ENCODE peak calls at places on chromosomes 4 and X, in six cellular contexts. G is lower leg skin, M is breast epithelium, N is Peyer's patch, W is H54, V is endothelial cell of umbilical vein. R is an unnamed sample.

GRCh38 chr4:47505666-47506065 is 20.6 kb downstream of the ATP10D start:
- DNase-seq in N (no peak), V (no peak), M (no peak), G (no peak), W (no peak), R (no peak)

GRCh38 chr4:66357316-66357715 is 687.0 kb upstream of the EPHA5 start:
- DNase-seq in M (no peak), W (no peak), G (no peak), N (no peak), V (no peak), R (no peak)

GRCh38 chr4:93646225-93646930 is 182.2 kb upstream of the ATOH1 start:
- DNase-seq in N (no peak), W (no peak), M (no peak), V (no peak), G (no peak), R (no peak)

GRCh38 chr4:168241953-168242352 is 76.6 kb downstream of the DDX60 start:
- DNase-seq in G (no peak), W (no peak), V (no peak), N (no peak), M (no peak), R (no peak)

GRCh38 chr4:5018096-5018495 is 1.2 kb downstream of the CYTL1 start:
- DNase-seq in N (no peak), W (no peak), G (no peak), V (no peak), M (no peak), R (no peak)

GRCh38 chrX:23483396-23483795 is 148.7 kb downstream of the PTCHD1 start:
- DNase-seq in V (no peak), M (no peak), G (no peak), W (no peak), N (no peak), R (no peak)

GRCh38 chr4:7861440-7861881 is 78.2 kb downstream of the AFAP1 start:
- DNase-seq in G (peak; percentile 59), M (no peak), N (no peak), W (no peak), V (peak; percentile 90), R (no peak)

GRCh38 chr4:151912626-151913025 is 151.8 kb upstream of the GATB start:
- DNase-seq in V (no peak), N (no peak), G (no peak), W (no peak), M (no peak), R (no peak)

GRCh38 chrX:634306-634958 is 3.8 kb downstream of the SHOX start:
- DNase-seq in W (no peak), G (no peak), V (no peak), N (no peak), M (no peak), R (peak; percentile 48)

GRCh38 chr4:76641351-76641750 is 206.3 kb downstream of the SHROOM3 start:
- DNase-seq in W (no peak), G (no peak), V (no peak), N (no peak), M (no peak), R (no peak)

GRCh38 chrX:145552643-145553042 is 265.0 kb upstream of the SLITRK2 start:
- DNase-seq in W (no peak), M (no peak), V (no peak), G (no peak), N (no peak), R (no peak)

GRCh38 chrX:17737707-17738001 is 361 bp downstream of the SCML1 start:
- DNase-seq in W (no peak), V (peak; percentile 18), N (no peak), G (peak; percentile 84), M (no peak), R (no peak)

GRCh38 chr4:54281060-54281781 is 52.1 kb downstream of the PDGFRA start:
- DNase-seq in W (peak; percentile 22), M (peak; percentile 56), G (peak; percentile 94), V (peak; percentile 98), N (peak; percentile 63), R (no peak)

GRCh38 chr4:8232748-8233147 is 33.7 kb downstream of the SH3TC1 start:
- DNase-seq in G (no peak), V (no peak), N (no peak), M (no peak), W (no peak), R (no peak)

GRCh38 chrX:154369453-154370299 is 4.8 kb downstream of the FLNA start:
- DNase-seq in V (peak; percentile 92), W (peak; percentile 78), M (peak; percentile 86), N (peak; percentile 74), G (peak; percentile 95), R (peak; percentile 89)

GRCh38 chr4:156999175-156999517 is 27.5 kb upstream of the PDGFC start:
- DNase-seq in V (peak; percentile 98), G (no peak), M (peak; percentile 59), N (no peak), W (no peak), R (no peak)

GRCh38 chr4:20754091-20754490 is 53.8 kb downstream of the PACRGL start:
- DNase-seq in V (no peak), W (no peak), M (no peak), G (no peak), N (no peak), R (no peak)
- TF ChIP-seq POLR2A in V (no peak), W (no peak), M (no peak), G (no peak), N (no peak), R (no peak)

GRCh38 chr4:1316537-1317168 is 27.0 kb downstream of the MAEA start:
- DNase-seq in G (no peak), M (no peak), W (no peak), N (no peak), V (no peak), R (no peak)

GRCh38 chr4:1315306-1315705 is 25.6 kb downstream of the MAEA start:
- DNase-seq in G (no peak), M (no peak), W (no peak), N (no peak), V (no peak), R (no peak)

GRCh38 chr4:1317177-1318045 is 27.7 kb downstream of the MAEA start:
- DNase-seq in G (no peak), N (no peak), V (no peak), M (no peak), W (no peak), R (peak; percentile 51)

GRCh38 chr4:1318046-1318375 is 28.3 kb downstream of the MAEA start:
- DNase-seq in V (no peak), G (no peak), M (no peak), N (no peak), W (no peak), R (peak; percentile 64)

DNA sequence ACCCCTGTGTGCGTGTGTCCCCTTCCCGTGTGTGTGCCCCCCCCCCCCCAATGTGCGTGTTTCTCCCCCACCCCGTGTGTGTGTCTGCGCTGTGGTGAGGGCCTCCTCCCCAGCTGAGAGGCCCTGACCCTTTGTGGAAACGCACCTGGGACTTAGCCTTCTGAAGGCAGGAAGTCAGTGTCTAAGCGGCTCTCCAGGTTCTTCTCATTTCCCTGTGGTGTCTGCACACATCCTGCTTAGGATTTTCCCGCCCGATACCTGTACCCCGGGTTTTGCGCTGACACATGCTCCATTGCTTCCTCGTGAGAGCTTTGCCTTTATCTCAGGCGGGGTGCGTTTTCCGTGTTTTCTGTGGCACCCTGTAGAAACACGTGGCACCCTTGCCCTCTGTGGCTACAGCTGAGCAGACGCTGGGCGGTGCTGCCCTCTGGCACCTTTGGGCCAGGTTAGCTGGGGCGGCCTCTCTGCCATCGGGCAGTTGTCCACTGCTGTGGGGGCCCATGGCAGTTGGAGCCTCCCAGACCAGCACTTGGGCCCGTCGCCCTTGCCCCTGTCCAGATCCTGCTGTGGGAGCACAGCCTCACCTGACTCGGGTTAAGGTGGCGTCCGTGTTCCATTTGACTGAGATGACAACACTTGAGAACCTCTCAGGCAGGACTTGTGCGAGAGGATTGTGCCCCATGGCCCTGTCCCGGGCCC is 26.3 kb downstream of the MAEA start:
- DNase-seq in V (no peak), M (no peak), N (no peak), W (no peak), G (no peak), R (no peak)
- TF ChIP-seq POLR2A in V (no peak), M (no peak), N (no peak), W (no peak), G (no peak), R (no peak)

GRCh38 chr4:84966382-84967291 is at the start of gene WDFY3:
- DNase-seq in N (peak; percentile 82), G (peak; percentile 95), W (peak; percentile 68), V (peak; percentile 85), M (peak; percentile 79), R (peak; percentile 91)
- TF ChIP-seq POLR2A in N (peak; percentile 52), G (peak; percentile 15), W (peak; percentile 76), V (peak; percentile 88), M (peak; percentile 72), R (peak; percentile 36)

DNA sequence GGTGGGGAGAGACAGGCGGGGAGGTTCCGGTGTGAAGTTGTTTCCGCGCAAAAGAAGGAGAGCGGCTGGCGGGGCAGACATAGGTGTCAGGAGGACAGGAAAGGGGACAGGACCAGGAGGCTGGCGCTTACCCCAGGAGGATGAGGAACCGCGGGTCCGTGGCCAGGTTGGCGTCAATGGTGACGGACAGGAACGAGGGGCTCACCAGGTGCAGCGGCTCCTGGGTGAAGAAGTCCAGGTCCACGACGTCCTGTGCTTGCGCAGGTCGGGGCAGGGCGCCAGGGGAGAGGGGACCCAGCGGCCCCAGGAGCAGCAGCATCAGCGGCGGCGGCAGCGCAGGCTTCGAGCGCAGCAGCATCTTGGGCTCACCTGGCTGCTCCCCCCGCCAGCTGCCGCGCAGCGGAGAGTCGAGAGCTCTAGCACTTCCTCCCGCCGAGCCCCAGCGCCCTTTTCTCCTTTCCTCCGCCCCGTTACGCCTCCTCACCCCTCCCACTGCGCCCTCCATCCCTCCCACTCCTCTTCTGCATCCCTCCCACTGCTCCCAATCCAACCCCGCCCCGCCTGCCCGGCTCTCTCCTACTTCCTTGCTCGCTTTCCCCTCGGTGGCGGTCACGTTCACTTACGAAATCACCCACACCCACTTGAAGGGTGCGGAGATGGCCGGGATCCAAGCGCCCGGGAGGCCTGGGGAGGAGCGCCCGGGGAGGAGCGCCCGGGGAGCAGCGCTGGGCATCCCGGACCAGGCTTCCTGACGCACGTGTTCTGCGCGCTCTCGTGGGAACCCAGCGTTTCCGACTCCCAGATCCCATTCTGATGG is at the start of gene HPSE:
- DNase-seq in V (peak; percentile 56), M (no peak), N (peak; percentile 93), G (peak; percentile 96), W (peak; percentile 51), R (peak; percentile 94)
- TF ChIP-seq POLR2A in V (no peak), M (no peak), N (peak; percentile 74), G (no peak), W (no peak), R (no peak)

DNA sequence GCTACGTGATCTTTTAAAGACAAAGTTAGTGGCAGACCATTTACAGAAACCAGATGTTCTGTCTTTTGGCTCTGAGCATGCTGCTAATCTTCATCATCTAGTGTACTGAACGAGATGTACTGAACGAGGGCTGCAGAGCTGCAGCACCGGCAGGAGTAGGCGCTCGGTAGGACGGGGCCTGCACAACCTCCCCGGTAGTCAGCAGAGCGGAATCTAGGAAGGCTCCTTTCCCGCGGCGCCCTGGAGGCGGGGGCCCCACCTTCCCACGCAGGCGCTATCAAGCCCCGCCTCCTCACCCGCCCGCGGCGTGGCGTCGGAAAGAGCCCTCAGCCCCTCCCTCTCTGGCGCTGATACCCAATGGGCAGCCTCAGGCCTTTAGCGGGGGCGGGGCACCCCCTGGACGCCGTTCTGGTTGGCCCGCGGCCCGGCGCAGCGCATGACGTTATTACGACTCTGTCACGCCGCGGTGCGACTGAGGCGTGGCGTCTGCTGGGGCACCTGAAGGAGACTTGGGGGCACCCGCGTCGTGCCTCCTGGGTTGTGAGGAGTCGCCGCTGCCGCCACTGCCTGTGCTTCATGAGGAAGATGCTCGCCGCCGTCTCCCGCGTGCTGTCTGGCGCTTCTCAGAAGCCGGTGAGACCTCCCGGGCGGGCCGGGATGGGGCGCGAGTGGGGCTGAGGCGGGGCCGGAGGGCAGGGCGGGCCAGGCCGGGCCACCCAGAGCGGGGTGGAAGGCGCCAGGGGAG is at the start of gene PDHA1:
- DNase-seq in V (peak; percentile 92), N (peak; percentile 97), M (peak; percentile 86), W (peak; percentile 33), G (peak; percentile 98), R (peak; percentile 96)
- TF ChIP-seq POLR2A in V (peak; percentile 73), N (peak; percentile 76), M (peak; percentile 22), W (peak; percentile 74), G (peak; percentile 21), R (no peak)

GRCh38 chrX:71095555-71095970 is at the start of gene FOXO4:
- DNase-seq in N (peak; percentile 97), M (peak; percentile 89), W (peak; percentile 82), G (peak; percentile 97), V (peak; percentile 89), R (peak; percentile 97)
- TF ChIP-seq POLR2A in N (peak; percentile 21), M (peak; percentile 23), W (peak; percentile 18), G (no peak), V (peak; percentile 20), R (no peak)

R was measured in spleen.